ENCODE peak calls at places on chromosomes 2 and 18, in eight cellular contexts. One of them, this sample, is unnamed. For H3K36me3 and H4K20me1, the result is how much of the 10 kb centered on the place peaks cover.

GRCh38 chr2:215793747-215794595 is 219.4 kb downstream of the MREG start:
- DNase-seq in osteoblast: peak
- DNase-seq in hepatocyte: peak
- DNase-seq in OCI-LY7: no peak
- DNase-seq in SK-N-SH: no peak
- DNase-seq in GM23248: peak
- DNase-seq in MM.1S: no peak
- DNase-seq in fibroblast of lung: peak
- DNase-seq in this sample: no peak

GRCh38 chr2:234269769-234270204 is 219.3 kb downstream of the SPP2 start:
- DNase-seq in osteoblast: peak
- DNase-seq in hepatocyte: no peak
- DNase-seq in OCI-LY7: no peak
- DNase-seq in SK-N-SH: no peak
- DNase-seq in GM23248: peak
- DNase-seq in MM.1S: no peak
- DNase-seq in fibroblast of lung: peak
- DNase-seq in this sample: no peak

GRCh38 chr2:186917866-186918265 is 68.9 kb upstream of the ZSWIM2 start:
- DNase-seq in osteoblast: no peak
- DNase-seq in hepatocyte: no peak
- DNase-seq in OCI-LY7: no peak
- DNase-seq in SK-N-SH: no peak
- DNase-seq in GM23248: peak
- DNase-seq in MM.1S: no peak
- DNase-seq in fibroblast of lung: no peak
- DNase-seq in this sample: no peak

GRCh38 chr2:221420245-221420644 is 151.9 kb downstream of the EPHA4 start:
- DNase-seq in osteoblast: no peak
- DNase-seq in hepatocyte: no peak
- DNase-seq in OCI-LY7: no peak
- DNase-seq in SK-N-SH: no peak
- DNase-seq in GM23248: no peak
- DNase-seq in MM.1S: no peak
- DNase-seq in fibroblast of lung: no peak
- DNase-seq in this sample: no peak

GRCh38 chr2:203453858-203454451 is 81.1 kb downstream of the RAPH1 start:
- DNase-seq in osteoblast: no peak
- DNase-seq in hepatocyte: peak
- DNase-seq in OCI-LY7: peak
- DNase-seq in SK-N-SH: peak
- DNase-seq in GM23248: peak
- DNase-seq in MM.1S: peak
- DNase-seq in fibroblast of lung: peak
- DNase-seq in this sample: peak

GRCh38 chr2:101002562-101003277 is 631 bp downstream of the RPL31 start:
- DNase-seq in osteoblast: no peak
- DNase-seq in hepatocyte: no peak
- DNase-seq in OCI-LY7: peak
- DNase-seq in SK-N-SH: peak
- DNase-seq in GM23248: peak
- DNase-seq in MM.1S: peak
- DNase-seq in fibroblast of lung: peak
- DNase-seq in this sample: peak

GRCh38 chr2:205017381-205017780 is 472.1 kb downstream of the PARD3B start:
- DNase-seq in osteoblast: no peak
- DNase-seq in hepatocyte: no peak
- DNase-seq in OCI-LY7: no peak
- DNase-seq in SK-N-SH: no peak
- DNase-seq in GM23248: no peak
- DNase-seq in MM.1S: no peak
- DNase-seq in fibroblast of lung: no peak
- DNase-seq in this sample: no peak

GRCh38 chr18:21402272-21402671 is 160.2 kb downstream of the GREB1L start:
- DNase-seq in osteoblast: no peak
- DNase-seq in hepatocyte: no peak
- DNase-seq in OCI-LY7: no peak
- DNase-seq in SK-N-SH: no peak
- DNase-seq in GM23248: no peak
- DNase-seq in MM.1S: no peak
- DNase-seq in fibroblast of lung: no peak
- DNase-seq in this sample: no peak

GRCh38 chr2:66438498-66439290 is 3.8 kb downstream of the MEIS1 start:
- DNase-seq in osteoblast: peak
- DNase-seq in hepatocyte: no peak
- DNase-seq in OCI-LY7: no peak
- DNase-seq in SK-N-SH: no peak
- DNase-seq in GM23248: peak
- DNase-seq in MM.1S: peak
- DNase-seq in fibroblast of lung: no peak
- DNase-seq in this sample: no peak

GRCh38 chr2:177909962-177910361 is 162.6 kb downstream of the PDE11A start:
- DNase-seq in osteoblast: no peak
- DNase-seq in hepatocyte: no peak
- DNase-seq in OCI-LY7: no peak
- DNase-seq in SK-N-SH: no peak
- DNase-seq in GM23248: no peak
- DNase-seq in MM.1S: no peak
- DNase-seq in fibroblast of lung: no peak
- DNase-seq in this sample: no peak

GRCh38 chr2:221388891-221389290 is 183.2 kb downstream of the EPHA4 start:
- DNase-seq in osteoblast: no peak
- DNase-seq in hepatocyte: no peak
- DNase-seq in OCI-LY7: no peak
- DNase-seq in SK-N-SH: no peak
- DNase-seq in GM23248: no peak
- DNase-seq in MM.1S: no peak
- DNase-seq in fibroblast of lung: no peak
- DNase-seq in this sample: no peak

GRCh38 chr2:25341753-25342371 is at the start of gene DNMT3A:
- DNase-seq in osteoblast: peak
- DNase-seq in hepatocyte: peak
- DNase-seq in OCI-LY7: peak
- DNase-seq in SK-N-SH: peak
- DNase-seq in GM23248: peak
- DNase-seq in MM.1S: peak
- DNase-seq in fibroblast of lung: peak
- DNase-seq in this sample: peak

GRCh38 chr2:172535119-172535518 is 20.8 kb upstream of the PDK1 start:
- DNase-seq in osteoblast: no peak
- DNase-seq in hepatocyte: no peak
- DNase-seq in OCI-LY7: no peak
- DNase-seq in SK-N-SH: no peak
- DNase-seq in GM23248: no peak
- DNase-seq in MM.1S: no peak
- DNase-seq in fibroblast of lung: no peak
- DNase-seq in this sample: peak
- H3K27ac ChIP-seq in osteoblast: no peak
- H3K27ac ChIP-seq in hepatocyte: no peak
- H3K27ac ChIP-seq in OCI-LY7: no peak
- H3K27ac ChIP-seq in SK-N-SH: no peak
- H3K27ac ChIP-seq in GM23248: no peak
- H3K27ac ChIP-seq in MM.1S: no peak
- H3K27ac ChIP-seq in fibroblast of lung: no peak
- H3K27ac ChIP-seq in this sample: no peak

GRCh38 chr18:8893221-8893620 is 187.9 kb downstream of the MTCL1 start:
- DNase-seq in osteoblast: no peak
- DNase-seq in hepatocyte: no peak
- DNase-seq in OCI-LY7: no peak
- DNase-seq in SK-N-SH: no peak
- DNase-seq in GM23248: no peak
- DNase-seq in MM.1S: no peak
- DNase-seq in fibroblast of lung: no peak
- DNase-seq in this sample: no peak

GRCh38 chr18:8895341-8895740 is 190.0 kb downstream of the MTCL1 start:
- DNase-seq in osteoblast: no peak
- DNase-seq in hepatocyte: no peak
- DNase-seq in OCI-LY7: no peak
- DNase-seq in SK-N-SH: no peak
- DNase-seq in GM23248: no peak
- DNase-seq in MM.1S: no peak
- DNase-seq in fibroblast of lung: no peak
- DNase-seq in this sample: no peak

GRCh38 chr18:8894823-8895222 is 189.5 kb downstream of the MTCL1 start:
- DNase-seq in osteoblast: no peak
- DNase-seq in hepatocyte: no peak
- DNase-seq in OCI-LY7: no peak
- DNase-seq in SK-N-SH: no peak
- DNase-seq in GM23248: no peak
- DNase-seq in MM.1S: no peak
- DNase-seq in fibroblast of lung: no peak
- DNase-seq in this sample: no peak

GRCh38 chr18:8893628-8894231 is 188.4 kb downstream of the MTCL1 start:
- DNase-seq in osteoblast: no peak
- DNase-seq in hepatocyte: no peak
- DNase-seq in OCI-LY7: no peak
- DNase-seq in SK-N-SH: no peak
- DNase-seq in GM23248: no peak
- DNase-seq in MM.1S: no peak
- DNase-seq in fibroblast of lung: no peak
- DNase-seq in this sample: no peak

DNA sequence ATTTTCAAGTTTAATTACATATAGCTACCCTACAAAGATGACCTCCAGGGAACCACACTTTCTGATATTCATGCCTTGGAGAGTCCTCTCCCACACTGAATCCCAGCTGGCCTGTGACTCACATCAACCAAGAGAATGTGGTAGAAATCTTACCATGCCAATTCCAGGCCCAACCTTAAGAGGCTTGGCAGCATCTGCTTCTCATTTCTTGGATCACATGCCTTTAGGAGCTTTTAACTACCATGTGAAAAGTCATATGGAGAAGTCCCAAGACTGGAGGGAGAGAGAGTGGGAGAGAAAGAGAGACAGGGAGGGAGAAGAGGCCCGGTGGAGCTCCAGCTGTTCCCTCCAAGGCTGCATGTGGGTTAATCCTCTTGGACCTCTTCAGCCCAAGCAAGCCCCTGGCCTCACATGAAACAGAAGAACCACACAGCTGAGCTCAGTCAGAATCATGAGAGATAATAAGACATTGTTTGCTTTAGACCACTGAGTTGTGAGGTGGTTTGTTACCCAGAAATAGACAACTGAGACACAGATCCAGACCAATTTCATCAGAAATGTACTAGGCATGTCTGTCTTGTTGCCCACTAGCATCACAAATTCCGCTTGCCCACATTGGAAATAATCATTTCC is 190.7 kb downstream of the MTCL1 start:
- DNase-seq in osteoblast: peak
- DNase-seq in hepatocyte: no peak
- DNase-seq in OCI-LY7: no peak
- DNase-seq in SK-N-SH: no peak
- DNase-seq in GM23248: peak
- DNase-seq in MM.1S: no peak
- DNase-seq in fibroblast of lung: peak
- DNase-seq in this sample: no peak
- H3K36me3 ChIP-seq in osteoblast: under half
- H3K36me3 ChIP-seq in hepatocyte: under half
- H3K36me3 ChIP-seq in OCI-LY7: under half
- H3K36me3 ChIP-seq in SK-N-SH: under half
- H3K36me3 ChIP-seq in GM23248: under half
- H3K36me3 ChIP-seq in MM.1S: under half
- H3K36me3 ChIP-seq in fibroblast of lung: under half
- H3K36me3 ChIP-seq in this sample: under half

DNA sequence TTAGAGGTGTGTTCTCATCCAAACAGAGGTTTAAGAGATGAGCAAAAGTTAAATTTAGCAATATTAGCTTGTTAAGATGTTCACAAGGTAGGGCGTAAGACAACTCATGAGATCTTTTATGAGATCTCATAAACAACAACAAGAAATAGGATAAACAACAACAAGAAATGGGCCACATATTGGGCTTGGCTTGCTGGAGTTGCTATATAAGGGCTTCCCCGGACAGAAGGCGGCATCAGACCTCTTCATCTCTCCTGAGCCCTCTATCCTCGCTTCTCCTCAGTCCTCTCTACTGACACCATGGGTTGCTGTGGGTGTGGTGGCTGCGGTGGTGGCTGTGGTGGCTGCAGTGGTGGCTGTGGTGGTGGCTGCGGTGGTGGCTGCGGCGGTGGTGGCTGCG is at the start of gene SCYGR8:
- DNase-seq in osteoblast: no peak
- DNase-seq in hepatocyte: no peak
- DNase-seq in OCI-LY7: no peak
- DNase-seq in SK-N-SH: no peak
- DNase-seq in GM23248: no peak
- DNase-seq in MM.1S: no peak
- DNase-seq in fibroblast of lung: no peak
- DNase-seq in this sample: no peak
- H4K20me1 ChIP-seq in osteoblast: under half
- H4K20me1 ChIP-seq in hepatocyte: under half
- H4K20me1 ChIP-seq in OCI-LY7: under half
- H4K20me1 ChIP-seq in SK-N-SH: under half
- H4K20me1 ChIP-seq in GM23248: under half
- H4K20me1 ChIP-seq in MM.1S: under half
- H4K20me1 ChIP-seq in fibroblast of lung: under half
- H4K20me1 ChIP-seq in this sample: under half

GRCh38 chr2:45965841-45966498 is 314.5 kb downstream of the PRKCE start:
- DNase-seq in osteoblast: no peak
- DNase-seq in hepatocyte: no peak
- DNase-seq in OCI-LY7: no peak
- DNase-seq in SK-N-SH: no peak
- DNase-seq in GM23248: no peak
- DNase-seq in MM.1S: no peak
- DNase-seq in fibroblast of lung: no peak
- DNase-seq in this sample: no peak

GRCh38 chr2:45964226-45964841 is 312.9 kb downstream of the PRKCE start:
- DNase-seq in osteoblast: no peak
- DNase-seq in hepatocyte: peak
- DNase-seq in OCI-LY7: no peak
- DNase-seq in SK-N-SH: peak
- DNase-seq in GM23248: peak
- DNase-seq in MM.1S: no peak
- DNase-seq in fibroblast of lung: peak
- DNase-seq in this sample: no peak

GRCh38 chr2:45962522-45962921 is 311.0 kb downstream of the PRKCE start:
- DNase-seq in osteoblast: peak
- DNase-seq in hepatocyte: peak
- DNase-seq in OCI-LY7: no peak
- DNase-seq in SK-N-SH: peak
- DNase-seq in GM23248: peak
- DNase-seq in MM.1S: no peak
- DNase-seq in fibroblast of lung: peak
- DNase-seq in this sample: no peak

GRCh38 chr2:45964945-45965344 is 313.5 kb downstream of the PRKCE start:
- DNase-seq in osteoblast: no peak
- DNase-seq in hepatocyte: no peak
- DNase-seq in OCI-LY7: no peak
- DNase-seq in SK-N-SH: peak
- DNase-seq in GM23248: no peak
- DNase-seq in MM.1S: no peak
- DNase-seq in fibroblast of lung: no peak
- DNase-seq in this sample: no peak

DNA sequence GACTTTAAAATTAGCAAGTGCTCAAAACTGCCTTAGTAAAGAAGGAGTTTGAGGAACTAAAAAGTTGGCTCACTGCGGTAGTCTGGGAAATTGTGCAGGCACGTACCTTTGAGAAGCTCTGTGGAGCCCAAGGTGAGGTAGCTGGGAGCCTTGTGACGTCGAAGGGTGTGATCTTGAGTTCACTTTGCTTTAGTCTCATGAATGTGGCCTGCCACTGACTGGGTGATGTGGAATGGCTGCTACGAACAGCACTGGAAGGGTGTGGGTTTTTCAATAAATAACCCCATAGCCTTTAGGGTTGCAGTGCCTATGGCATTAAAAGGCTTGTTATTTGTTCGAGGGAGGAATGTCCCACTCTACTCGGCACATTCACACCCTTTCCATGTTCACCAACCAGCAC is 312.3 kb downstream of the PRKCE start:
- DNase-seq in osteoblast: no peak
- DNase-seq in hepatocyte: no peak
- DNase-seq in OCI-LY7: no peak
- DNase-seq in SK-N-SH: no peak
- DNase-seq in GM23248: no peak
- DNase-seq in MM.1S: no peak
- DNase-seq in fibroblast of lung: no peak
- DNase-seq in this sample: no peak
- H3K27ac ChIP-seq in osteoblast: peak
- H3K27ac ChIP-seq in hepatocyte: no peak
- H3K27ac ChIP-seq in OCI-LY7: no peak
- H3K27ac ChIP-seq in SK-N-SH: peak
- H3K27ac ChIP-seq in GM23248: peak
- H3K27ac ChIP-seq in MM.1S: no peak
- H3K27ac ChIP-seq in fibroblast of lung: peak
- H3K27ac ChIP-seq in this sample: no peak